ENCODE peak calls at places on chromosomes 12 and 14, in four cellular contexts. One of them, this sample, is unnamed.

GRCh38 chr14:67526676-67527459 is 6.2 kb upstream of the PLEKHH1 start:
- DNase-seq in astrocyte of the spinal cord: peak; percentile 56
- DNase-seq in neural progenitor cell: peak; percentile 68
- DNase-seq in RWPE1: peak; percentile 55
- DNase-seq in this sample: peak; percentile 69

GRCh38 chr14:29222671-29223268 is 456.2 kb downstream of the FOXG1 start:
- DNase-seq in astrocyte of the spinal cord: peak; percentile 73
- DNase-seq in neural progenitor cell: no peak
- DNase-seq in RWPE1: peak; percentile 12
- DNase-seq in this sample: peak; percentile 47

GRCh38 chr14:53458368-53458814 is 305.3 kb upstream of the DDHD1 start:
- DNase-seq in astrocyte of the spinal cord: peak; percentile 47
- DNase-seq in neural progenitor cell: peak; percentile 4
- DNase-seq in RWPE1: peak; percentile 62
- DNase-seq in this sample: peak; percentile 56

GRCh38 chr12:75641031-75641780 is 129.8 kb upstream of the KRR1 start:
- DNase-seq in astrocyte of the spinal cord: peak; percentile 95
- DNase-seq in neural progenitor cell: no peak
- DNase-seq in RWPE1: peak; percentile 71
- DNase-seq in this sample: peak; percentile 75

GRCh38 chr12:62933871-62934798 is 815 bp downstream of the PPM1H start:
- DNase-seq in astrocyte of the spinal cord: peak; percentile 25
- DNase-seq in neural progenitor cell: peak; percentile 65
- DNase-seq in RWPE1: peak; percentile 12
- DNase-seq in this sample: peak; percentile 28

GRCh38 chr12:91361864-91362263 is 179.2 kb upstream of the DCN start:
- DNase-seq in astrocyte of the spinal cord: peak; percentile 68
- DNase-seq in neural progenitor cell: peak; percentile 59
- DNase-seq in RWPE1: peak; percentile 20
- DNase-seq in this sample: peak; percentile 47

GRCh38 chr12:58575281-58575680 is 345.0 kb downstream of the LRIG3 start:
- DNase-seq in astrocyte of the spinal cord: peak; percentile 55
- DNase-seq in neural progenitor cell: no peak
- DNase-seq in RWPE1: no peak
- DNase-seq in this sample: no peak

GRCh38 chr12:14810953-14811483 is 3.0 kb downstream of the SMCO3 start:
- DNase-seq in astrocyte of the spinal cord: peak; percentile 24
- DNase-seq in neural progenitor cell: peak; percentile 32
- DNase-seq in RWPE1: peak; percentile 11
- DNase-seq in this sample: peak; percentile 64

GRCh38 chr12:12613334-12613733 is 1.7 kb downstream of the CREBL2 start:
- DNase-seq in astrocyte of the spinal cord: no peak
- DNase-seq in neural progenitor cell: no peak
- DNase-seq in RWPE1: no peak
- DNase-seq in this sample: no peak

GRCh38 chr12:62632521-62632920 is 165.9 kb downstream of the MON2 start:
- DNase-seq in astrocyte of the spinal cord: peak; percentile 38
- DNase-seq in neural progenitor cell: peak; percentile 55
- DNase-seq in RWPE1: peak; percentile 34
- DNase-seq in this sample: no peak

GRCh38 chr12:122867701-122868461 is 28.0 kb downstream of the VPS37B start:
- DNase-seq in astrocyte of the spinal cord: no peak
- DNase-seq in neural progenitor cell: peak; percentile 49
- DNase-seq in RWPE1: peak; percentile 79
- DNase-seq in this sample: peak; percentile 77

GRCh38 chr14:101177301-101178055 is 274.0 kb upstream of the RTL1 start:
- DNase-seq in astrocyte of the spinal cord: no peak
- DNase-seq in neural progenitor cell: no peak
- DNase-seq in RWPE1: no peak
- DNase-seq in this sample: no peak

GRCh38 chr14:69460093-69460701 is 24.3 kb upstream of the PLEKHD1 start:
- DNase-seq in astrocyte of the spinal cord: peak; percentile 86
- DNase-seq in neural progenitor cell: peak; percentile 64
- DNase-seq in RWPE1: peak; percentile 81
- DNase-seq in this sample: peak; percentile 85
- TF ChIP-seq CTCF in astrocyte of the spinal cord: peak; percentile 86
- TF ChIP-seq CTCF in neural progenitor cell: peak; percentile 86
- TF ChIP-seq CTCF in RWPE1: peak; percentile 83
- TF ChIP-seq CTCF in this sample: peak; percentile 70

GRCh38 chr12:107929436-107929835 is 154.9 kb downstream of the ASCL4 start:
- DNase-seq in astrocyte of the spinal cord: peak; percentile 2
- DNase-seq in neural progenitor cell: peak; percentile 70
- DNase-seq in RWPE1: peak; percentile 34
- DNase-seq in this sample: peak; percentile 23
- TF ChIP-seq CTCF in astrocyte of the spinal cord: peak; percentile 21
- TF ChIP-seq CTCF in neural progenitor cell: peak; percentile 63
- TF ChIP-seq CTCF in RWPE1: no peak
- TF ChIP-seq CTCF in this sample: no peak

GRCh38 chr12:10163084-10163483 is 8.8 kb downstream of the OLR1 start:
- DNase-seq in astrocyte of the spinal cord: no peak
- DNase-seq in neural progenitor cell: no peak
- DNase-seq in RWPE1: no peak
- DNase-seq in this sample: no peak
- TF ChIP-seq CTCF in astrocyte of the spinal cord: no peak
- TF ChIP-seq CTCF in neural progenitor cell: no peak
- TF ChIP-seq CTCF in RWPE1: no peak
- TF ChIP-seq CTCF in this sample: no peak

GRCh38 chr12:46517579-46517962 is 145.0 kb upstream of the SLC38A2 start:
- DNase-seq in astrocyte of the spinal cord: no peak
- DNase-seq in neural progenitor cell: no peak
- DNase-seq in RWPE1: no peak
- DNase-seq in this sample: no peak
- TF ChIP-seq CTCF in astrocyte of the spinal cord: no peak
- TF ChIP-seq CTCF in neural progenitor cell: peak; percentile 14
- TF ChIP-seq CTCF in RWPE1: no peak
- TF ChIP-seq CTCF in this sample: no peak

GRCh38 chr12:108514468-108514972 is 557 bp upstream of the FICD start:
- DNase-seq in astrocyte of the spinal cord: no peak
- DNase-seq in neural progenitor cell: no peak
- DNase-seq in RWPE1: no peak
- DNase-seq in this sample: no peak

GRCh38 chr12:108514973-108515814 is at the start of gene FICD:
- DNase-seq in astrocyte of the spinal cord: peak; percentile 99
- DNase-seq in neural progenitor cell: peak; percentile 99
- DNase-seq in RWPE1: peak; percentile 96
- DNase-seq in this sample: peak; percentile 99

GRCh38 chr12:108509806-108510205 is 5.3 kb upstream of the FICD start:
- DNase-seq in astrocyte of the spinal cord: no peak
- DNase-seq in neural progenitor cell: no peak
- DNase-seq in RWPE1: no peak
- DNase-seq in this sample: no peak

GRCh38 chr12:108510836-108511235 is 4.2 kb upstream of the FICD start:
- DNase-seq in astrocyte of the spinal cord: no peak
- DNase-seq in neural progenitor cell: no peak
- DNase-seq in RWPE1: no peak
- DNase-seq in this sample: no peak

DNA sequence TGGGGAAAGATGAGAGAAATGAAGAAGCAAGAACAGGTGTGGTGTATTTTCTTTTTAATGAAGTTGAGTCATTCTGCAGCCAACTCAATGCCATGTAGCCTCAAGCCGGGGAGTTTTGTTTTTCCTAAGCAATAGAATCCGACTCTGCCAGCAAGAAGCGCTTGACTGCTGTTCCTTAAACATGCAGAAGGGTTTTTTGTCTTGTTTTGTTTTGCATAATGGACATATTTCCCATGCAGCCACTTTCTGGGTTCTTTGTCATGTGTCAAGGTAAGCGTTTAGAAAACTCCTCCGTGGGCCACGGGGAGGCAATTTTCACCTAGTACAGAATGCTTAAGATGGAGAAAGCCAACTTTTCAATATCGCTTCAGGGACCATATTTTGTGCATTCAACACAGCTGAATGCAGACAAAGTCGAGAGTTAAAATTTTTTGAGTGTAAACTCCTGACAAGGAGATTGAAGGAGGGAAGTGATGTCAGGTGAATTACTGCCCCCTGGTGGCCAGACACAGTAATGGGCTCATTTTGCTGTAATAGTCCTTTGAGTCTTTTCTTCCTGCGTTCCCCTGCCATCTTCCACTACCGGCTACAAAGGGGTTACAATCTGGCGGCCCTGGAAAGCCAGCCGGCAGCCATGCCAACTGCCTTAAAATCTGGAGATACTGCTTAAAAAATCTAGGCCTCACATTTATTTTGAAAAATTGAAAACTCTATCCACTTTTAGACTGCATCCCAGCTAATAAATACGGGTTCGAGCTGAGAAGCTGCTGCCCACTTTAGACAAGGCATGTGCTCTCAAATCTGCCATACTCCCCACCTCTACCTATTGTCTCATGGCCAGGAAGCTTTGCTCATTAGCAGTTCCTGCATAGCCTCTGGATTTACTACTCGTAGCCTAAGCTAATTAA is 3.2 kb upstream of the FICD start:
- DNase-seq in astrocyte of the spinal cord: peak; percentile 63
- DNase-seq in neural progenitor cell: peak; percentile 80
- DNase-seq in RWPE1: peak; percentile 59
- DNase-seq in this sample: peak; percentile 74
- TF ChIP-seq CTCF in astrocyte of the spinal cord: peak; percentile 84
- TF ChIP-seq CTCF in neural progenitor cell: peak; percentile 84
- TF ChIP-seq CTCF in RWPE1: peak; percentile 83
- TF ChIP-seq CTCF in this sample: peak; percentile 77

DNA sequence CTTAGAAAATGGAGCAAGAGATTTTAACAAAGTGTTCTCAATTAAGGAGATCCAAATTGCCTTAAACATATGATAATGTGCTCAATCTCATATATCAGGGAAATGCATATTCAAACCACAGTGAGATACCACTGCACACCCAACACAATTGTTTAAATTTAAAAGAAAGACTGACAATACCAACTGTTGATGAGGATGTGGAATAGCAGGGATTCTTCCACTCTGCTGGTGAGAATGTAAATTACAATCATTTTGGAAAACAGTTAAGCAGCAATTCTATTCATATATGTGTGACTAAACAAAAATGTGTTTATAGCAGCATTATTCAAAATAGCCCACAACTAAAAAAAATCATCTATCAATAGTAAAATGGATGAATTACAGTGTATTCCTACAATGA is 144.2 kb downstream of the KICS2 start:
- DNase-seq in astrocyte of the spinal cord: no peak
- DNase-seq in neural progenitor cell: no peak
- DNase-seq in RWPE1: no peak
- DNase-seq in this sample: peak; percentile 28
- TF ChIP-seq CTCF in astrocyte of the spinal cord: peak; percentile 30
- TF ChIP-seq CTCF in neural progenitor cell: peak; percentile 38
- TF ChIP-seq CTCF in RWPE1: no peak
- TF ChIP-seq CTCF in this sample: peak; percentile 17

DNA sequence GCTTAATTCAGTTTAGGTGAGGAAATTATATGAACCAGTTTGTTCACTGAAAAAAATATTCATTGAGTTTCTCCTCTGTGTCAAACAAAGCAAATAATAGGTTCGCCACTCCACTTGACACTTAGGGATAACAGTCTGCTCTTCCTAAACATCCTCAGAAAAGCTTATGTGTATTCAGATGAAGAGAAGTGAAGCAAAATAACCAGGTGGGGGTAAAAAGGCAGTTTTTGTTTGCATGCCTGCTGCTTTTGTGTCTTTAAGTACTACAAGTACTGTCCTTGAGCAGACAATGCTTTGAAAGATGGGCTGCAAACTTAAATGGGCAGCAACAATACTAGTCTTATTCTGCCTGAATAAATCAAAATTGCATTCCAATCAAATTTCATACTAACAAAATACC is 910.7 kb upstream of the MDGA2 start:
- DNase-seq in astrocyte of the spinal cord: no peak
- DNase-seq in neural progenitor cell: peak; percentile 54
- DNase-seq in RWPE1: no peak
- DNase-seq in this sample: no peak
- TF ChIP-seq CTCF in astrocyte of the spinal cord: no peak
- TF ChIP-seq CTCF in neural progenitor cell: no peak
- TF ChIP-seq CTCF in RWPE1: no peak
- TF ChIP-seq CTCF in this sample: no peak

GRCh38 chr12:131159660-131160059 is 206.0 kb downstream of the ADGRD1 start:
- DNase-seq in astrocyte of the spinal cord: no peak
- DNase-seq in neural progenitor cell: peak; percentile 69
- DNase-seq in RWPE1: no peak
- DNase-seq in this sample: peak; percentile 11
- TF ChIP-seq CTCF in astrocyte of the spinal cord: no peak
- TF ChIP-seq CTCF in neural progenitor cell: peak; percentile 59
- TF ChIP-seq CTCF in RWPE1: no peak
- TF ChIP-seq CTCF in this sample: no peak